ENCODE peak calls at places on chromosomes 12 and 14, in nine cellular contexts. D is heart right ventricle; M is CD8-positive, alpha-beta memory T cell; O is transverse colon; T is spleen; V is upper lobe of right lung; N is uterus; B is fibroblast of lung; L is prostate gland. C is an unnamed sample. For H3K27me3, the result is how much of the 10 kb centered on the place peaks cover.

GRCh38 chr14:48023881-48024280 is 348.5 kb upstream of the MDGA2 start:
- DNase-seq in D (no peak), M (no peak), O (no peak), T (no peak), V (no peak), N (no peak), B (no peak), L (no peak), C (no peak)

GRCh38 chr12:106739815-106740552 is 34.5 kb upstream of the RIC8B start:
- DNase-seq in D (no peak), M (no peak), O (peak), T (no peak), V (no peak), N (no peak), B (peak), L (no peak), C (no peak)

GRCh38 chr12:14454098-14454907 is 88.8 kb downstream of the ATF7IP start:
- DNase-seq in D (no peak), M (peak), O (no peak), T (no peak), V (no peak), N (no peak), B (peak), L (no peak), C (no peak)

GRCh38 chr12:119679081-119679480 is 11.1 kb downstream of the PRKAB1 start:
- DNase-seq in D (no peak), M (no peak), O (no peak), T (no peak), V (no peak), N (no peak), B (no peak), L (no peak), C (no peak)

GRCh38 chr12:57096099-57096572 is 7.2 kb downstream of the NAB2 start:
- DNase-seq in D (no peak), M (no peak), O (no peak), T (no peak), V (no peak), N (no peak), B (no peak), L (peak), C (peak)

GRCh38 chr12:22164101-22164500 is 118.1 kb downstream of the CMAS start:
- DNase-seq in D (no peak), M (peak), O (no peak), T (no peak), V (no peak), N (no peak), B (no peak), L (no peak), C (no peak)

GRCh38 chr14:22180045-22180444 is 409.0 kb downstream of the DAD1 start:
- DNase-seq in D (no peak), M (no peak), O (no peak), T (no peak), V (no peak), N (no peak), B (no peak), L (no peak), C (no peak)

GRCh38 chr14:49786315-49786714 is 18.4 kb downstream of the KLHDC2 start:
- DNase-seq in D (no peak), M (no peak), O (no peak), T (no peak), V (no peak), N (no peak), B (no peak), L (no peak), C (no peak)

GRCh38 chr12:122282066-122282465 is 15.8 kb upstream of the VPS33A start:
- DNase-seq in D (no peak), M (no peak), O (no peak), T (no peak), V (no peak), N (no peak), B (peak), L (no peak), C (no peak)

GRCh38 chr14:34583525-34583924 is 44.0 kb upstream of the EAPP start:
- DNase-seq in D (no peak), M (no peak), O (no peak), T (peak), V (no peak), N (no peak), B (no peak), L (no peak), C (peak)

GRCh38 chr14:96130854-96131253 is 73.8 kb upstream of the BDKRB2 start:
- DNase-seq in D (no peak), M (no peak), O (no peak), T (no peak), V (no peak), N (no peak), B (peak), L (no peak), C (no peak)

GRCh38 chr12:62537544-62537943 is 70.9 kb downstream of the MON2 start:
- DNase-seq in D (peak), M (no peak), O (no peak), T (no peak), V (no peak), N (peak), B (peak), L (peak), C (no peak)

GRCh38 chr14:103019827-103020226 is 37.5 kb downstream of the CDC42BPB start:
- DNase-seq in D (no peak), M (no peak), O (no peak), T (peak), V (peak), N (no peak), B (no peak), L (no peak), C (no peak)

GRCh38 chr12:113214938-113215400 is 6.3 kb upstream of the TPCN1 start:
- DNase-seq in D (peak), M (no peak), O (peak), T (no peak), V (peak), N (peak), B (peak), L (no peak), C (no peak)

GRCh38 chr12:21551811-21552469 is 25.8 kb downstream of the SPX start:
- DNase-seq in D (peak), M (no peak), O (no peak), T (no peak), V (no peak), N (no peak), B (no peak), L (no peak), C (no peak)

GRCh38 chr14:68780358-68781160 is 12.3 kb downstream of the ZFP36L1 start:
- DNase-seq in D (peak), M (peak), O (peak), T (peak), V (peak), N (peak), B (peak), L (no peak), C (no peak)

GRCh38 chr14:98937021-98937420 is 335.0 kb downstream of the BCL11B start:
- DNase-seq in D (no peak), M (no peak), O (no peak), T (peak), V (no peak), N (no peak), B (no peak), L (no peak), C (peak)

GRCh38 chr12:123621619-123622530 is 11.6 kb downstream of the EIF2B1 start:
- DNase-seq in D (no peak), M (no peak), O (no peak), T (no peak), V (no peak), N (no peak), B (no peak), L (no peak), C (no peak)

GRCh38 chr12:54195736-54196347 is 7.1 kb upstream of the SMUG1 start:
- DNase-seq in D (no peak), M (no peak), O (no peak), T (peak), V (no peak), N (no peak), B (peak), L (no peak), C (no peak)

GRCh38 chr12:92234533-92234932 is 88.9 kb upstream of the BTG1 start:
- DNase-seq in D (no peak), M (peak), O (no peak), T (no peak), V (no peak), N (no peak), B (no peak), L (no peak), C (no peak)

GRCh38 chr14:76848879-76849278 is 22.7 kb downstream of the LRRC74A start:
- DNase-seq in D (no peak), M (no peak), O (no peak), T (no peak), V (no peak), N (no peak), B (no peak), L (no peak), C (no peak)

GRCh38 chr14:64891839-64892375 is 12.2 kb upstream of the SPTB start:
- DNase-seq in D (peak), M (peak), O (peak), T (no peak), V (no peak), N (no peak), B (peak), L (peak), C (no peak)

GRCh38 chr14:101077511-101078074 is 174.1 kb upstream of the RTL1 start:
- DNase-seq in D (no peak), M (no peak), O (no peak), T (peak), V (peak), N (no peak), B (peak), L (no peak), C (peak)

GRCh38 chr14:44886860-44887595 is 74.7 kb downstream of the KLHL28 start:
- DNase-seq in D (no peak), M (no peak), O (no peak), T (no peak), V (no peak), N (no peak), B (no peak), L (no peak), C (no peak)

GRCh38 chr14:52706286-52706685 is 714 bp upstream of the PSMC6 start:
- DNase-seq in D (no peak), M (peak), O (no peak), T (no peak), V (no peak), N (no peak), B (peak), L (no peak), C (no peak)

GRCh38 chr12:6020930-6021329 is 75.9 kb upstream of the ANO2 start:
- DNase-seq in D (no peak), M (no peak), O (no peak), T (no peak), V (no peak), N (no peak), B (no peak), L (peak), C (no peak)

GRCh38 chr14:75689012-75689411 is 28.0 kb downstream of the TTLL5 start:
- DNase-seq in D (peak), M (no peak), O (no peak), T (no peak), V (no peak), N (no peak), B (peak), L (no peak), C (no peak)

GRCh38 chr14:33972522-33973162 is 21.8 kb upstream of the EGLN3 start:
- DNase-seq in D (no peak), M (no peak), O (no peak), T (no peak), V (no peak), N (no peak), B (no peak), L (no peak), C (no peak)

GRCh38 chr12:111171334-111171733 is 197.6 kb downstream of the PHETA1 start:
- DNase-seq in D (no peak), M (no peak), O (no peak), T (no peak), V (no peak), N (no peak), B (no peak), L (no peak), C (no peak)
- H3K27me3 ChIP-seq in D (under half), M (under half), O (under half), T (under half), V (under half), N (under half), B (under half), L (under half), C (under half)

GRCh38 chr12:3228587-3228986 is 151.4 kb downstream of the TSPAN9 start:
- DNase-seq in D (no peak), M (no peak), O (no peak), T (no peak), V (no peak), N (no peak), B (no peak), L (no peak), C (no peak)

GRCh38 chr12:3230758-3231375 is 153.7 kb downstream of the TSPAN9 start:
- DNase-seq in D (no peak), M (no peak), O (no peak), T (no peak), V (no peak), N (no peak), B (peak), L (no peak), C (no peak)

GRCh38 chr12:3233813-3234212 is 156.6 kb downstream of the TSPAN9 start:
- DNase-seq in D (no peak), M (no peak), O (no peak), T (no peak), V (no peak), N (no peak), B (no peak), L (peak), C (no peak)

GRCh38 chr12:3229577-3229976 is 152.4 kb downstream of the TSPAN9 start:
- DNase-seq in D (no peak), M (no peak), O (no peak), T (no peak), V (no peak), N (no peak), B (no peak), L (no peak), C (no peak)

GRCh38 chr12:3231399-3231876 is 154.3 kb downstream of the TSPAN9 start:
- DNase-seq in D (no peak), M (no peak), O (no peak), T (no peak), V (no peak), N (no peak), B (peak), L (no peak), C (peak)
- H3K27me3 ChIP-seq in D (under half), M (under half), O (under half), T (under half), V (under half), N (under half), B (under half), L (under half), C (under half)

GRCh38 chr12:128789356-128789929 is 34.3 kb downstream of the SLC15A4 start:
- DNase-seq in D (no peak), M (no peak), O (no peak), T (no peak), V (peak), N (no peak), B (no peak), L (no peak), C (no peak)
- H3K27me3 ChIP-seq in D (under half), M (under half), O (under half), T (under half), V (under half), N (under half), B (under half), L (under half), C (under half)

DNA sequence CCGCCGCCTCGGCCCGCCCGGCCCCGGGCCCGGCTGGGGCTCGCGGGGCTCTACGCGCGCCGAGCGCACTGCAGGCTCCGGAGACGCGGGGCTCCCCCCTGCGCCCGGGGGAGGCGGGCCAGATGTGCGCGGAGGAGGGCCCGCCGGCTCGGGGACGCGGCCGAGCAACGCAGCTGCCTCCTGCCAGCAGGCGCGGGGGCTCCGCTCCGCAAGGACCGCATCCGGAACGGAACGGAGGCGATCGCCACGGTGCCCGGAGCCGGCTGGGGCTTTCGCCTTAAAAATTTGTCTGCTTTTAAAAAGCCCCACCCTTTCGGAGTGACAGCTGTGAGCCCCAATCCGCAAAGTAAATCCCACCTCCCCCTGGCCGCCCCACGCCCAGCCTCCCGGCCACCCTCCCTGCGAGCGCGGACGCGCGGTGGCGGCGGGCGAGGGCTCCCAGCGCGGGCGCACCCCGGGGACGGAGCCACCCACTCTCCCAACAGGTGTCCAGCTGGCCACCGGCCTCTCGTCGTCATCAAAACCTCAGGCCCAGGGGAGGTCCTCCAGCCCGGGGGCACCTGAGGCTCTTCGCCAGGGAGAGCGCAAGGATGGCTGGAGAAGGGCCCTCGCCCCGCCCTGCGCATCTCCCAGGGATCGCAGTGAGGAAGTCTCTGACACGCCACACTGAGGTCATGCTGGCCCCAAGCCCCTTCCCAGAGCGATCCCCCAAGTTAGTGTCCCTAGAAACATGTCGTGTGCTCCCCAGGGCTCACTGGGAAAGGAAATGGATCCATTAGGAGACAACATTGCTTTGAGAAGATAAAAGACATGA is at the start of gene TMEM132D:
- DNase-seq in D (no peak), M (no peak), O (no peak), T (no peak), V (no peak), N (no peak), B (peak), L (no peak), C (no peak)
- H3K27me3 ChIP-seq in D (under half), M (under half), O (under half), T (under half), V (under half), N (under half), B (under half), L (under half), C (under half)

GRCh38 chr14:72855913-72856312 is 38.0 kb downstream of the DPF3 start:
- DNase-seq in D (no peak), M (no peak), O (peak), T (no peak), V (no peak), N (no peak), B (peak), L (no peak), C (no peak)
- H3K27me3 ChIP-seq in D (under half), M (under half), O (under half), T (under half), V (under half), N (under half), B (under half), L (under half), C (under half)